ENCODE peak calls at places on chromosome 7, in nine cellular contexts. Z is neural progenitor cell; R is mesendoderm; H is fibroblast of lung; Q is hepatocyte; J is HepG2; V is CD8-positive, alpha-beta memory T cell; F is ovary; D is GM23248. X is an unnamed sample. For H3K4me1, the result is how much of the 10 kb centered on the place peaks cover.

GRCh38 chr7:18896343-18896975 is 221.0 kb downstream of the TWIST1 start:
- DNase-seq in Z (no peak), R (peak), H (no peak), Q (no peak), J (no peak), V (no peak), F (no peak), D (no peak), X (no peak)

GRCh38 chr7:108294595-108294994 is 161.6 kb downstream of the NRCAM start:
- DNase-seq in Z (no peak), R (no peak), H (no peak), Q (no peak), J (no peak), V (no peak), F (no peak), D (peak), X (no peak)

GRCh38 chr7:147535619-147536200 is 1054.9 kb upstream of the C7orf33 start:
- DNase-seq in Z (no peak), R (no peak), H (peak), Q (peak), J (no peak), V (no peak), F (no peak), D (peak), X (no peak)

GRCh38 chr7:106277976-106278375 is 6.8 kb downstream of the NAMPT start:
- DNase-seq in Z (no peak), R (no peak), H (no peak), Q (no peak), J (no peak), V (no peak), F (no peak), D (no peak), X (no peak)

GRCh38 chr7:66921396-66921917 is 432 bp downstream of the TMEM248 start:
- DNase-seq in Z (no peak), R (no peak), H (peak), Q (peak), J (no peak), V (peak), F (peak), D (peak), X (no peak)

GRCh38 chr7:55409474-55410225 is 44.5 kb downstream of the LANCL2 start:
- DNase-seq in Z (no peak), R (no peak), H (no peak), Q (peak), J (no peak), V (no peak), F (no peak), D (peak), X (no peak)

GRCh38 chr7:149776305-149776704 is 2.9 kb upstream of the ZNF467 start:
- DNase-seq in Z (no peak), R (no peak), H (no peak), Q (no peak), J (no peak), V (no peak), F (peak), D (no peak), X (no peak)

GRCh38 chr7:151008511-151009323 is 15.6 kb downstream of the ATG9B start:
- DNase-seq in Z (peak), R (peak), H (peak), Q (peak), J (peak), V (peak), F (peak), D (peak), X (peak)

GRCh38 chr7:79312022-79312421 is 141.4 kb downstream of the MAGI2 start:
- DNase-seq in Z (no peak), R (no peak), H (no peak), Q (no peak), J (no peak), V (no peak), F (no peak), D (no peak), X (no peak)

GRCh38 chr7:88665892-88666514 is 93.5 kb upstream of the ZNF804B start:
- DNase-seq in Z (no peak), R (peak), H (no peak), Q (peak), J (no peak), V (no peak), F (no peak), D (no peak), X (no peak)

GRCh38 chr7:5578441-5579024 is 154.9 kb upstream of the TNRC18 start:
- DNase-seq in Z (no peak), R (no peak), H (no peak), Q (no peak), J (no peak), V (no peak), F (no peak), D (no peak), X (peak)

GRCh38 chr7:72793791-72794190 is 34.2 kb downstream of the TYW1B start:
- DNase-seq in Z (no peak), R (no peak), H (no peak), Q (no peak), J (no peak), V (no peak), F (no peak), D (no peak), X (no peak)

GRCh38 chr7:29189743-29190201 is 4.8 kb upstream of the CHN2 start:
- DNase-seq in Z (peak), R (peak), H (peak), Q (peak), J (peak), V (peak), F (peak), D (peak), X (no peak)

GRCh38 chr7:1854521-1855395 is 184.7 kb downstream of the ELFN1 start:
- DNase-seq in Z (peak), R (no peak), H (no peak), Q (no peak), J (no peak), V (peak), F (peak), D (no peak), X (no peak)

GRCh38 chr7:56479748-56480147 is 363.5 kb upstream of the NUPR2 start:
- DNase-seq in Z (no peak), R (no peak), H (no peak), Q (no peak), J (no peak), V (no peak), F (no peak), D (no peak), X (no peak)

GRCh38 chr7:342681-343216 is 52.8 kb downstream of the FOXL3 start:
- DNase-seq in Z (no peak), R (no peak), H (no peak), Q (no peak), J (no peak), V (no peak), F (no peak), D (no peak), X (no peak)

GRCh38 chr7:15086171-15086745 is 183.7 kb upstream of the DGKB start:
- DNase-seq in Z (no peak), R (peak), H (no peak), Q (no peak), J (no peak), V (no peak), F (no peak), D (peak), X (no peak)

GRCh38 chr7:5689118-5689517 is 92.3 kb downstream of the RNF216 start:
- DNase-seq in Z (no peak), R (no peak), H (peak), Q (no peak), J (no peak), V (no peak), F (no peak), D (peak), X (no peak)

GRCh38 chr7:134339475-134339874 is 22.7 kb upstream of the SLC35B4 start:
- DNase-seq in Z (no peak), R (no peak), H (no peak), Q (no peak), J (peak), V (no peak), F (no peak), D (no peak), X (no peak)

GRCh38 chr7:90411510-90411909 is 8.2 kb downstream of the CLDN12 start:
- DNase-seq in Z (no peak), R (no peak), H (no peak), Q (no peak), J (peak), V (no peak), F (no peak), D (peak), X (no peak)

GRCh38 chr7:139635521-139636240 is 112.2 kb downstream of the CLEC2L start:
- DNase-seq in Z (peak), R (no peak), H (no peak), Q (no peak), J (no peak), V (no peak), F (no peak), D (no peak), X (peak)

GRCh38 chr7:116786791-116787443 is 75.5 kb upstream of the CAPZA2 start:
- DNase-seq in Z (peak), R (peak), H (peak), Q (no peak), J (peak), V (no peak), F (no peak), D (peak), X (no peak)

GRCh38 chr7:1042161-1042833 is 2.0 kb upstream of the GPR146 start:
- DNase-seq in Z (no peak), R (no peak), H (no peak), Q (no peak), J (no peak), V (peak), F (no peak), D (no peak), X (no peak)

GRCh38 chr7:39667354-39667923 is 44.1 kb downstream of the RALA start:
- DNase-seq in Z (no peak), R (no peak), H (peak), Q (no peak), J (no peak), V (no peak), F (no peak), D (peak), X (no peak)

GRCh38 chr7:2383543-2384274 is 19.7 kb upstream of the CHST12 start:
- DNase-seq in Z (no peak), R (no peak), H (no peak), Q (no peak), J (no peak), V (no peak), F (no peak), D (no peak), X (no peak)

GRCh38 chr7:16915405-16915804 is 33.6 kb upstream of the AGR3 start:
- DNase-seq in Z (no peak), R (peak), H (peak), Q (no peak), J (no peak), V (no peak), F (no peak), D (peak), X (no peak)

GRCh38 chr7:12968836-12969422 is 281.5 kb downstream of the ARL4A start:
- DNase-seq in Z (peak), R (no peak), H (no peak), Q (no peak), J (peak), V (no peak), F (no peak), D (no peak), X (no peak)

GRCh38 chr7:135177021-135177696 is 6.7 kb upstream of the CYREN start:
- DNase-seq in Z (no peak), R (peak), H (no peak), Q (no peak), J (peak), V (no peak), F (no peak), D (no peak), X (no peak)

GRCh38 chr7:80481196-80481884 is 30.5 kb downstream of the GNAT3 start:
- DNase-seq in Z (no peak), R (peak), H (no peak), Q (no peak), J (no peak), V (no peak), F (no peak), D (peak), X (no peak)

GRCh38 chr7:94540428-94540827 is 30.8 kb downstream of the CASD1 start:
- DNase-seq in Z (no peak), R (no peak), H (peak), Q (no peak), J (no peak), V (no peak), F (no peak), D (no peak), X (no peak)

GRCh38 chr7:135923700-135924261 is 53.4 kb downstream of the MTPN start:
- DNase-seq in Z (no peak), R (peak), H (peak), Q (no peak), J (no peak), V (no peak), F (no peak), D (peak), X (no peak)

GRCh38 chr7:135970682-135971365 is 6.3 kb downstream of the MTPN start:
- DNase-seq in Z (no peak), R (no peak), H (no peak), Q (no peak), J (no peak), V (no peak), F (no peak), D (no peak), X (peak)

GRCh38 chr7:44075296-44076075 is 6.8 kb downstream of the POLM start:
- DNase-seq in Z (no peak), R (no peak), H (no peak), Q (no peak), J (no peak), V (no peak), F (no peak), D (no peak), X (no peak)
- H3K4me1 ChIP-seq in Z (under half), R (under half), H (under half), Q (under half), J (under half), V (under half), F (under half), D (under half), X (under half)

GRCh38 chr7:137978464-137979237 is 23.2 kb downstream of the CREB3L2 start:
- DNase-seq in Z (no peak), R (peak), H (peak), Q (no peak), J (no peak), V (no peak), F (no peak), D (peak), X (no peak)

GRCh38 chr7:137977173-137977572 is 24.7 kb downstream of the CREB3L2 start:
- DNase-seq in Z (no peak), R (no peak), H (no peak), Q (no peak), J (no peak), V (no peak), F (no peak), D (peak), X (no peak)

GRCh38 chr7:137981668-137982067 is 20.2 kb downstream of the CREB3L2 start:
- DNase-seq in Z (peak), R (no peak), H (no peak), Q (no peak), J (no peak), V (no peak), F (no peak), D (no peak), X (no peak)

GRCh38 chr7:137981175-137981574 is 20.7 kb downstream of the CREB3L2 start:
- DNase-seq in Z (no peak), R (no peak), H (no peak), Q (no peak), J (no peak), V (no peak), F (no peak), D (peak), X (no peak)

DNA sequence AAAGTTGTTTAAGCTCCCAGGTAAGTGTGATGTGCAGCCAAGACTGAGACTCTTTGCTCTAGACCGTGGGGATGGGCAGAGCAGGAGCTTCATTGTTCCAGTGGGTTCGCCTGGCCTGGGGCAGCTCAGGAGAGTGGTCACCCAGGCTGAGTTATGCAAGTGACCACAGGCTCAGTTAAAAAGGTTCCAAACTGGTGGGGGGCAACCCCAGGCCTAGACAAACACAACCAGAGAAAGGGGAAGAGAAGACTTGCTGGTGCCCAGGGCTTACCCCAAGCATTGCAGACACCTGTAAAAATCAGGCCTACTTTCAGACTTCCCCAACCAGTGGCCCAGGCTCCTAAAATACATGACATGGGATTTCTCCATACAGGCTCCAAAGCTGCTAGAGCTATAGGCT is 21.6 kb downstream of the CREB3L2 start:
- DNase-seq in Z (no peak), R (no peak), H (no peak), Q (no peak), J (no peak), V (no peak), F (no peak), D (no peak), X (no peak)
- H3K4me1 ChIP-seq in Z (under half), R (under half), H (half or more), Q (under half), J (half or more), V (under half), F (under half), D (half or more), X (under half)

GRCh38 chr7:130912086-130912909 is 178.3 kb upstream of the KLF14 start:
- DNase-seq in Z (no peak), R (peak), H (peak), Q (no peak), J (peak), V (no peak), F (peak), D (peak), X (no peak)

GRCh38 chr7:130908345-130909160 is 174.5 kb upstream of the KLF14 start:
- DNase-seq in Z (no peak), R (no peak), H (no peak), Q (no peak), J (no peak), V (no peak), F (no peak), D (peak), X (no peak)

GRCh38 chr7:130909161-130909836 is 175.3 kb upstream of the KLF14 start:
- DNase-seq in Z (no peak), R (no peak), H (no peak), Q (no peak), J (no peak), V (no peak), F (peak), D (peak), X (no peak)

GRCh38 chr7:130910949-130911944 is 177.2 kb upstream of the KLF14 start:
- DNase-seq in Z (no peak), R (no peak), H (peak), Q (no peak), J (peak), V (no peak), F (no peak), D (peak), X (no peak)

DNA sequence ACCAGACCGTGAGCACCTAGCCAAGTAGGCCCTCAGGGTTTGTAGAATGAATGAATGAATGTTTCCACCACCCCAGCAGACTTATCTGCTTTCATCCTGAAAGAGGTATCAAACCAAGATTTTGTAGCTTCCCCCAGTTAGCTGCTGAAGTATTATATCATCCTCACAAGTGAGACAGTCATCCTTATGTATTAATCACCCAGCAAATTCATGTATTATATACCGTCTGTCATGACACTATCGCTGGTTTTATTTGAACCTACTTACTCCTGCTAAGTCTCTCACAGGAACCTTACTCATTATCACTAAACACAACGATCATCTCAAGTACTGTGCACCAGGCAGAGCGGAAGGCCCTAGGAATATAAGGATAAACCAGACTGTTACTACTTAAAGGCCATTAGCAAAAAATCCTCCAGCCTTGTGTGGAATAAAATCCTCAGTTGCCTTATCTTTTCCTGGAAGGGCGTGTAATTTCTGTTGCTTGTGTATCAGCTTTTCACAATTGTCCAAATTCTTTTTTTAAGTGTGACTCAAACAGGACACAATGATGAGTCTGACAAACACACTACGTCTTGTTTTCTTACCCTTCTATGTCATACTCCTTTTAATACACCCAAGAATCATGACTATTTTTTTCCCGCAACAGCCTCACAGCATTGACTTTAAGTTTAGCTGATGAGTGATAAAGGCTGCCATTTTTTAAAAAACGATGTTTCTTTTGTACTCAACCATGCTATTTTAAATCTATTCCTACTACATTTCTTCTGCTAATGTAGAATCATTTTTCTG is 176.1 kb upstream of the KLF14 start:
- DNase-seq in Z (no peak), R (no peak), H (no peak), Q (no peak), J (no peak), V (no peak), F (no peak), D (peak), X (no peak)
- H3K4me1 ChIP-seq in Z (under half), R (under half), H (under half), Q (under half), J (half or more), V (half or more), F (under half), D (under half), X (half or more)

GRCh38 chr7:104657134-104657533 is 328.7 kb downstream of the LHFPL3 start:
- DNase-seq in Z (no peak), R (no peak), H (no peak), Q (no peak), J (no peak), V (no peak), F (no peak), D (no peak), X (no peak)

GRCh38 chr7:104653870-104654401 is 325.5 kb downstream of the LHFPL3 start:
- DNase-seq in Z (no peak), R (no peak), H (no peak), Q (no peak), J (no peak), V (no peak), F (no peak), D (no peak), X (no peak)

GRCh38 chr7:104655592-104655991 is 327.2 kb downstream of the LHFPL3 start:
- DNase-seq in Z (no peak), R (no peak), H (no peak), Q (no peak), J (no peak), V (no peak), F (no peak), D (no peak), X (no peak)

GRCh38 chr7:104652865-104653264 is 324.5 kb downstream of the LHFPL3 start:
- DNase-seq in Z (no peak), R (no peak), H (no peak), Q (no peak), J (no peak), V (no peak), F (no peak), D (no peak), X (no peak)

DNA sequence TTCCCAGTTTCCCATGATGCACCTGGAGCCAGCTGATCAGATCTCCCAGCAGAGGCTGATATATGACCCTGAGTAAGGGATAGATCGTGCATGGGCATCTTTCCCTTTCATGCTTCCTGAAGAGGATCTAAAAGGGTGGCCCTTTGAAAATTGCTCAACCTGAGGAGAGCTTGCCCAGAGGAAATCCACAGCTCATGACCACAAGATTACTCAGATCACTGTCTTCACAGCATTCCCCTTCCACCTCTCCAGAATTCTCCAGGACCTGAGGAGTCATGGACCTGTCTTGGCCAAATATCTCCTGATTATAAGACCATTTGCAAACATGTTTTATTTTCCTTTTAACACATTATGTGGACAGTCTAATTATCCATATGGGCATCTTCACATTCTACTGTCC is 328.1 kb downstream of the LHFPL3 start:
- DNase-seq in Z (no peak), R (peak), H (no peak), Q (no peak), J (no peak), V (no peak), F (no peak), D (peak), X (no peak)
- H3K4me1 ChIP-seq in Z (under half), R (under half), H (under half), Q (under half), J (under half), V (under half), F (under half), D (under half), X (under half)

GRCh38 chr7:36155811-36156361 is 2.8 kb downstream of the EEPD1 start:
- DNase-seq in Z (peak), R (peak), H (peak), Q (peak), J (no peak), V (no peak), F (peak), D (peak), X (no peak)
- H3K4me1 ChIP-seq in Z (under half), R (under half), H (under half), Q (under half), J (half or more), V (under half), F (under half), D (under half), X (under half)

DNA sequence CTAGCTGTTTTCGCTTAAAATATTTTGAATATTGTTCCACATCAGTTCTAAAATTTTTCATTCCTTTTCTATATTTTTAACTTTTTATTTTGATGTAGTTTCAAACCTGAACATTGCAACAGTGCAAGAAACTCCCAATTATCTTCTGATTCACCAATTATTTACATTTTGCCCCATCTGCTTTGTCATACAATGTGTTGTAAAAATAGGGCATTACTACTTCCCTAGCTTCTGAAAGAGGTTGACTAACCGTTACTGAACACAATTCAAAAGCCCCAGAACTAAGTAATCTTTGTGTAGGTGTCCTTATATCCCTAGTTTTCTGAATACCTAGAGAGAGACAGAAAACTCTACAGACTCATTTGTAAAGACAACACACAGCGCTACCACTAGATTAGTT is 86.7 kb downstream of the AVL9 start:
- DNase-seq in Z (no peak), R (no peak), H (no peak), Q (no peak), J (no peak), V (no peak), F (no peak), D (peak), X (no peak)
- H3K4me1 ChIP-seq in Z (under half), R (under half), H (under half), Q (under half), J (under half), V (under half), F (under half), D (under half), X (under half)

X was measured in CD4-positive, CD25-positive, alpha-beta regulatory T cell.